ENCODE peak calls at places on chromosomes 12 and 14, in eight cellular contexts. Z, C, I, G, O, X, S and E are unnamed samples.

GRCh38 chr12:14950421-14950820 is 11.0 kb downstream of the ARHGDIB start:
- DNase-seq in S (no peak), X (no peak), Z (no peak), G (no peak), C (no peak), I (no peak), O (no peak), E (no peak)

GRCh38 chr12:27206801-27207502 is 37.1 kb upstream of the STK38L start:
- DNase-seq in Z (no peak), S (no peak), G (no peak), C (no peak), I (no peak), O (no peak), X (no peak), E (no peak)

GRCh38 chr14:104320611-104321086 is 182.3 kb downstream of the KIF26A start:
- DNase-seq in I (no peak), C (peak; percentile 2), G (no peak), O (no peak), X (no peak), S (no peak), Z (no peak), E (no peak)

GRCh38 chr12:131381716-131382430 is 329.0 kb upstream of the SFSWAP start:
- DNase-seq in Z (no peak), G (no peak), I (no peak), O (no peak), C (no peak), X (no peak), S (no peak), E (no peak)

GRCh38 chr12:124381454-124382207 is 86.7 kb downstream of the RFLNA start:
- DNase-seq in O (peak; percentile 85), S (peak; percentile 77), Z (peak; percentile 74), G (peak; percentile 72), I (peak; percentile 44), X (peak; percentile 47), C (peak; percentile 89), E (peak; percentile 61)

GRCh38 chr12:92771011-92771410 is 68.2 kb downstream of the PLEKHG7 start:
- DNase-seq in X (no peak), O (peak; percentile 53), I (no peak), G (no peak), Z (no peak), C (no peak), S (no peak), E (no peak)

GRCh38 chr12:127785535-127785934 is 481.4 kb upstream of the TMEM132C start:
- DNase-seq in C (no peak), O (no peak), I (no peak), Z (no peak), X (peak; percentile 23), G (no peak), S (peak; percentile 76), E (no peak)

GRCh38 chr12:70052931-70053497 is 190.2 kb upstream of the CNOT2 start:
- DNase-seq in X (peak; percentile 72), C (no peak), O (peak; percentile 63), Z (peak; percentile 79), G (peak; percentile 95), S (peak; percentile 60), I (peak; percentile 84), E (peak; percentile 77)

GRCh38 chr12:114668151-114668891 is 15.7 kb downstream of the TBX3 start:
- DNase-seq in C (peak; percentile 73), X (peak; percentile 96), G (peak; percentile 81), I (peak; percentile 91), O (peak; percentile 38), Z (no peak), S (peak; percentile 86), E (peak; percentile 86)

GRCh38 chr14:49972199-49972671 is 79.4 kb downstream of the ARF6 start:
- DNase-seq in S (peak; percentile 68), X (no peak), C (no peak), Z (peak; percentile 32), O (peak; percentile 90), I (peak; percentile 66), G (no peak), E (no peak)

GRCh38 chr14:68210729-68211299 is 391.2 kb downstream of the RAD51B start:
- DNase-seq in I (peak; percentile 95), X (peak; percentile 25), G (peak; percentile 95), Z (no peak), S (peak; percentile 94), O (peak; percentile 84), C (no peak), E (peak; percentile 26)

GRCh38 chr14:65424531-65424930 is 12.0 kb downstream of the FUT8 start:
- DNase-seq in C (no peak), G (no peak), X (no peak), O (no peak), Z (no peak), S (no peak), I (no peak), E (no peak)

GRCh38 chr12:69947123-69947522 is 122.1 kb downstream of the MYRFL start:
- DNase-seq in I (no peak), O (no peak), S (no peak), C (no peak), X (no peak), G (no peak), Z (no peak), E (no peak)

GRCh38 chr12:94650143-94651056 is at the start of gene TMCC3:
- DNase-seq in O (peak; percentile 72), S (no peak), G (peak; percentile 26), C (peak; percentile 26), Z (no peak), X (peak; percentile 77), I (peak; percentile 68), E (peak; percentile 58)

GRCh38 chr14:49692191-49692757 is 646 bp upstream of the KLHDC1 start:
- DNase-seq in I (no peak), G (no peak), X (no peak), S (no peak), Z (no peak), C (no peak), O (no peak), E (no peak)

GRCh38 chr12:6974180-6974579 is 3.5 kb downstream of the EMG1 start:
- DNase-seq in Z (no peak), X (no peak), O (no peak), C (no peak), G (no peak), I (no peak), S (no peak), E (no peak)

GRCh38 chr14:30195946-30196345 is 268.3 kb upstream of the PRKD1 start:
- DNase-seq in I (no peak), X (no peak), Z (no peak), S (peak; percentile 79), G (no peak), C (no peak), O (no peak), E (no peak)

GRCh38 chr12:39723831-39724230 is 104.2 kb upstream of the ABCD2 start:
- DNase-seq in I (peak; percentile 64), Z (no peak), S (peak; percentile 30), C (no peak), G (no peak), O (no peak), X (no peak), E (no peak)